ENCODE peak calls at places on chromosome 6, in seven cellular contexts. R, W, I, P, B, T and U are unnamed samples.

GRCh38 chr6:146305098-146305497 is 238.5 kb upstream of the RAB32 start:
- DNase-seq in R (no peak), W (no peak), I (no peak), P (no peak), B (no peak), T (no peak), U (no peak)

GRCh38 chr6:112298816-112299281 is 44.5 kb upstream of the LAMA4 start:
- DNase-seq in R (no peak), W (no peak), I (no peak), P (no peak), B (no peak), T (no peak), U (no peak)

GRCh38 chr6:28258877-28259777 is at the start of gene NKAPL:
- DNase-seq in R (peak; percentile 89), W (no peak), I (no peak), P (peak; percentile 84), B (peak; percentile 65), T (peak; percentile 43), U (peak; percentile 93)

GRCh38 chr6:39303425-39304153 is 10.6 kb downstream of the KCNK17 start:
- DNase-seq in R (peak; percentile 62), W (no peak), I (no peak), P (no peak), B (no peak), T (no peak), U (no peak)

GRCh38 chr6:80250391-80250997 is 144.0 kb downstream of the BCKDHB start:
- DNase-seq in R (no peak), W (no peak), I (no peak), P (no peak), B (no peak), T (no peak), U (no peak)

GRCh38 chr6:11442495-11442894 is 95.1 kb upstream of the TMEM170B start:
- DNase-seq in R (no peak), W (no peak), I (no peak), P (no peak), B (no peak), T (no peak), U (no peak)

GRCh38 chr6:35343092-35343834 is 905 bp downstream of the PPARD start:
- DNase-seq in R (no peak), W (no peak), I (no peak), P (peak; percentile 72), B (peak; percentile 43), T (peak; percentile 53), U (peak; percentile 81)

GRCh38 chr6:3348821-3349220 is 90.1 kb downstream of the PSMG4 start:
- DNase-seq in R (no peak), W (no peak), I (no peak), P (no peak), B (no peak), T (no peak), U (peak; percentile 52)

GRCh38 chr6:25842526-25842925 is 10.7 kb upstream of the SLC17A1 start:
- DNase-seq in R (no peak), W (no peak), I (peak; percentile 7), P (no peak), B (no peak), T (no peak), U (no peak)

GRCh38 chr6:42268835-42269204 is 51.2 kb upstream of the MRPS10 start:
- DNase-seq in R (no peak), W (no peak), I (no peak), P (no peak), B (no peak), T (no peak), U (no peak)

GRCh38 chr6:15443119-15443518 is 197.2 kb downstream of the JARID2 start:
- DNase-seq in R (no peak), W (no peak), I (no peak), P (no peak), B (no peak), T (no peak), U (no peak)

GRCh38 chr6:70479236-70479635 is 65.9 kb downstream of the FAM135A start:
- DNase-seq in R (no peak), W (no peak), I (no peak), P (no peak), B (no peak), T (no peak), U (no peak)

GRCh38 chr6:3724451-3725144 is 26.9 kb downstream of the PXDC1 start:
- DNase-seq in R (no peak), W (no peak), I (no peak), P (no peak), B (no peak), T (no peak), U (no peak)

DNA sequence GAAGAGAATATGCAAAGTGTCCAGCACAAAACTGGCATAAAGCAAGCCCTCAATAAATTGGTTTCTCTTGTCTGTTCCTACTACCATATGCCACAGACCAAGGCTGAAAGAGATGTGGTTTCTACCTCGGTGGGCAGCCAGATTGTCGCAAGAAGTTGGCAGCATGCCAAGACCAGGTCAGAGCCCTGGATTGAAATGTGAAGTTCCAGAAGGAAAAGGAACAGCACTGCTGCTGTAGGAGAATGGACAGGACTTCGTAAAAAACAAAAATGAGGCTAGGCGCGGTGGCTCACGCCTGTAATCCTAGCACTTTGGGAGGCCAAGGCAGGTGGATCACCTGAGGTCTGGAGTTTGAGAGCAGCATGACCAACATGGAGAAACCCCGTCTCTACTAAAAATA is 22.1 kb downstream of the MRPL14 start:
- DNase-seq in R (no peak), W (no peak), I (no peak), P (peak; percentile 32), B (no peak), T (no peak), U (no peak)
- H3K36me3 ChIP-seq in R (no peaks in the 10 kb centered on the region), W (peaks cover 29% of the 10 kb centered on the region), I (peaks cover 19% of the 10 kb centered on the region), P (no peaks in the 10 kb centered on the region), B (peaks cover 55% of the 10 kb centered on the region), T (peaks cover 63% of the 10 kb centered on the region), U (peaks cover 56% of the 10 kb centered on the region)

GRCh38 chr6:108651781-108652227 is 91.1 kb downstream of the FOXO3 start:
- DNase-seq in R (no peak), W (no peak), I (no peak), P (peak; percentile 29), B (no peak), T (no peak), U (peak; percentile 85)
- TF ChIP-seq EP300 in R (no peak), W (no peak), I (no peak), P (no peak), B (peak; percentile 36), T (peak; percentile 69), U (peak; percentile 59)

GRCh38 chr6:32973144-32973854 is 4.9 kb downstream of the BRD2 start:
- DNase-seq in R (no peak), W (peak; percentile 50), I (no peak), P (peak; percentile 60), B (peak; percentile 39), T (peak; percentile 40), U (peak; percentile 70)

GRCh38 chr6:32971581-32972352 is 3.4 kb downstream of the BRD2 start:
- DNase-seq in R (peak; percentile 100), W (peak; percentile 98), I (peak; percentile 100), P (peak; percentile 100), B (peak; percentile 99), T (peak; percentile 99), U (peak; percentile 100)

GRCh38 chr6:32971245-32971580 is 2.8 kb downstream of the BRD2 start:
- DNase-seq in R (no peak), W (no peak), I (no peak), P (no peak), B (no peak), T (no peak), U (no peak)

GRCh38 chr6:32973934-32974333 is 5.5 kb downstream of the BRD2 start:
- DNase-seq in R (no peak), W (no peak), I (no peak), P (no peak), B (no peak), T (no peak), U (no peak)

GRCh38 chr6:32972353-32973143 is 4.2 kb downstream of the BRD2 start:
- DNase-seq in R (peak; percentile 87), W (no peak), I (no peak), P (no peak), B (no peak), T (no peak), U (peak; percentile 78)
- H3K36me3 ChIP-seq in R (peaks cover 25% of the 10 kb centered on the region), W (peaks cover 28% of the 10 kb centered on the region), I (peaks cover 40% of the 10 kb centered on the region), P (no peaks in the 10 kb centered on the region), B (peaks cover 54% of the 10 kb centered on the region), T (peaks cover 41% of the 10 kb centered on the region), U (peaks cover 44% of the 10 kb centered on the region)

GRCh38 chr6:106519460-106520394 is 109.6 kb downstream of the RTN4IP1 start:
- DNase-seq in R (no peak), W (no peak), I (peak; percentile 89), P (no peak), B (peak; percentile 50), T (no peak), U (peak; percentile 72)
- TF ChIP-seq EP300 in R (no peak), W (no peak), I (peak; percentile 72), P (no peak), B (no peak), T (peak; percentile 35), U (no peak)

DNA sequence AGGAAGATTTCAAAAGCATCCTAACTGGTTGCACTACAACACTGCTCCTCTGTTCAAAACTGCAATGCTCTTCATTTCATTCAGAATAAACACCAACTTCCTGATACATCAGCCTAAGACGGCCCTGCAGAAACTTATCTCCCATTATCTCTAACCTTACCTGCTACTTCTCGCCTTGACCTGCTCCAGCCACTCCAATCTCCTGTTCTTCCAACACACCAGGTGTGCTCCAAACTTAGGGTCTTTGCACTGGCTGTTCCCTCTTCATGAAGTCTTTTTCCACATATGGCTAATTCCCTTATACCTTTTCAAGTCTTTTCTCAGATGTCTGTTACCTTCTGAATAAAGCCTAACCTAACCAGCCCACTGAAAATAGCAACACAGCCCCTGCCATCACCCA is 32.1 kb downstream of the PHIP start:
- DNase-seq in R (no peak), W (no peak), I (no peak), P (no peak), B (no peak), T (no peak), U (no peak)
- H3K36me3 ChIP-seq in R (no peaks in the 10 kb centered on the region), W (peaks cover 2% of the 10 kb centered on the region), I (peaks cover 5% of the 10 kb centered on the region), P (no peaks in the 10 kb centered on the region), B (peaks cover 24% of the 10 kb centered on the region), T (peaks cover 7% of the 10 kb centered on the region), U (no peaks in the 10 kb centered on the region)

DNA sequence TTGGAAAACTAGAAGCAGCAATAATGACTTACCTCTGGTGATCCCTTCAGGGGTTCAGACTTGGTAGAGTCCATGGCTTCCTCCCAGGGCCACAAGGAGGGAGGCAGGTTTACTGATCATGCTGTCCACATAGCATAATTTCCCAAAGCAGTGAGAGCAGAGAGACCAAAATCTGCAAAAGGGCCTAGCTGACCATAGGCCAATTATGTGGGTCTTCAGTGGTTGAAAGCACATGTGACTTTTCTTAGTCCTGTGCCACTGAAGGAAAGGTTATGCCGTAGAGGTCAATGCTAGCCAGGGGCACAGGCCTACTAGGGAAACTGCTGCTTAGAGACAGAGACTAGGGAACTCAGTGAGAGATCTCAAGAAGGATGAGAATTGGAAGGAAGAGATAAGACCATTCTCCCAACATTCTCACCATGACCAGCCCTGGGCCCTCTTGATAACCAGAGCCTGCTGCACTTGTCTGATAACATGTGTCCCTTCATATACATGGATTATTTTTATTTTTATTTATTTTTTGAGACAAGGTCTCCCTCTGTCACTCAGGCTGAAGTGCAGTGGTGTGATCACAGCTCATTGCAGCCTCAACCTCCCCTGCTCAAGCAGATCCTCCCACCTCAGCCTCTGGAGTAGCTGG is 2.0 kb upstream of the GTPBP2 start:
- DNase-seq in R (no peak), W (no peak), I (no peak), P (no peak), B (no peak), T (no peak), U (no peak)
- TF ChIP-seq EP300 in R (no peak), W (no peak), I (no peak), P (no peak), B (no peak), T (no peak), U (no peak)